ENCODE peak calls at places on chromosomes 7 and 10, in ten cellular contexts. Q is A549; Y is dorsolateral prefrontal cortex; B is heart right ventricle; R is ovary; J is left ventricle myocardium inferior; M is coronary artery; W is CD8-positive, alpha-beta T cell; O is HCT116; U is HL-60. P is an unnamed sample.
A peak's percentile ranks its signal among the peaks of the same experiment; 100 is the strongest.

GRCh38 chr10:75040576-75040975 is 70.9 kb upstream of the SAMD8 start:
- DNase-seq in Q (no peak), Y (no peak), B (no peak), R (no peak), J (no peak), M (peak; percentile 17), W (no peak), O (no peak), U (no peak), P (no peak)

GRCh38 chr7:158786898-158787297 is 42.4 kb downstream of the ESYT2 start:
- DNase-seq in Q (no peak), Y (no peak), B (no peak), R (no peak), J (no peak), M (no peak), W (no peak), O (no peak), U (no peak), P (no peak)

GRCh38 chr10:133230387-133231195 is 574 bp downstream of the UTF1 start:
- DNase-seq in Q (no peak), Y (no peak), B (peak; percentile 38), R (no peak), J (no peak), M (no peak), W (no peak), O (no peak), U (peak; percentile 75), P (no peak)

GRCh38 chr10:35517431-35518181 is 87.5 kb upstream of the GJD4 start:
- DNase-seq in Q (no peak), Y (no peak), B (no peak), R (no peak), J (no peak), M (no peak), W (no peak), O (no peak), U (no peak), P (peak; percentile 7)

GRCh38 chr10:109932391-109932790 is 9.1 kb upstream of the XPNPEP1 start:
- DNase-seq in Q (no peak), Y (no peak), B (no peak), R (no peak), J (no peak), M (no peak), W (no peak), O (no peak), U (no peak), P (no peak)

GRCh38 chr7:103685646-103686418 is 239.8 kb upstream of the SLC26A5 start:
- DNase-seq in Q (no peak), Y (no peak), B (no peak), R (no peak), J (no peak), M (no peak), W (no peak), O (no peak), U (no peak), P (no peak)

GRCh38 chr7:132446666-132447217 is 129.5 kb downstream of the PLXNA4 start:
- DNase-seq in Q (no peak), Y (no peak), B (no peak), R (no peak), J (no peak), M (no peak), W (no peak), O (no peak), U (no peak), P (no peak)

GRCh38 chr7:157427811-157428553 is 91.2 kb downstream of the DNAJB6 start:
- DNase-seq in Q (no peak), Y (no peak), B (no peak), R (no peak), J (peak; percentile 12), M (no peak), W (no peak), O (no peak), U (no peak), P (no peak)

GRCh38 chr7:105773030-105773460 is 103.4 kb downstream of the ATXN7L1 start:
- DNase-seq in Q (no peak), Y (no peak), B (no peak), R (no peak), J (no peak), M (no peak), W (no peak), O (no peak), U (no peak), P (no peak)

DNA sequence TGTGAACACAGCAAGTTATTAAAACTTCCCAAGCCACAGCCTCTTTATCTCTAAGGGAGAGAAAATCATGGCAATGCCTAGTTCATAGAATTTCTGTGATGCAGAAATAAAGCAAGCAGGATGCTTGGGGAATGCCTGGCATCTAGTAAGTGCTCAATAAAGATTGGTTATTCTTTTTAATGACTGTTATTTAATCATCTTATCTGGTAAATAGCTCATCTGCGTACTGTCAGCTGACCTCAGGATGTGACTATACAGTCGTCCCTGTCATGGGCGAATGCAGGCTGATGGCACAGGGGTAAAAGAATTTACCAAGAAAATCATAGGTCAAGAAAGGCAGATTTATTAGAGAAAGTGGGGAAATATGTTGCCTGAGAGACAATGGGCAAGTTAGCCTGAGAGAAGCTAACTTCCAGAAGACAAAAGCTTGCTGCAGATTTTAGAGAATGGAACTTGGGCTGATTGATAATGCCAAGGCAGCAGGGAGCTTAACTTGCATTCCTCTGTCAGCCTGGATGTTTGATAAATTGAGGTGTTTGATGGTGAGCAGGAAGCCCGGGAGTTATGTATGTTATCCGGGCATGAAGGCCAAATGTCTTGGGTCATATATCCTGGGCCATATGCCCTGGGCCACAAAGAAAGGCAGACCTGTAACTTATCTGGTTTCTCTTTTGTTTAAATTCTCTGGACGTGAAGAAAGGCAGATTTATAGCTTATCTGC is 126.0 kb downstream of the KCNMA1 start:
- DNase-seq in Q (no peak), Y (no peak), B (no peak), R (no peak), J (no peak), M (no peak), W (no peak), O (no peak), U (no peak), P (no peak)
- H3K27ac ChIP-seq in Q (peak overlapping the region; percentile 49), Y (no peak overlapping the region), B (no peak overlapping the region), R (no peak overlapping the region), J (no peak overlapping the region), M (no peak overlapping the region), W (no peak overlapping the region), O (no peak overlapping the region), U (no peak overlapping the region), P (no peak overlapping the region)

GRCh38 chr7:126303926-126304325 is 948.8 kb downstream of the GRM8 start:
- DNase-seq in Q (no peak), Y (no peak), B (no peak), R (no peak), J (no peak), M (no peak), W (no peak), O (no peak), U (no peak), P (no peak)

DNA sequence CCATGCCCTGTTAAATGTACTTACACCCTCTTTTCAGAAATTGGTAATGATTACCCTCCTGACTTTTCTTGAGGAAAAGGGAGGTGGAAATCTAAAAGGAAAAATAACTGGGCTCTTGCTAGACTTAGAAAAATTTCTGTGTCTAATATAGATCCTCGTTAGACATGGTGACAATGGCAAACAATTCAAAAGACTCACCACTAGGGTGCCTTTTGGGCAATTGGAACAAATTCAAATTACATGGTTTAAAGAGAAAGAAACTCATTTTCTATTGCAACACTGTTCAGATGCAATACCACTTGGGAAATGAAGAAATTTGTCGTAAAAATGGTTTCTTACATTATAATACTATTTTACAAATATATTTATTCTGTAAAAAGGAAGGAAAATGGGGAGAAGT is 950.1 kb downstream of the GRM8 start:
- DNase-seq in Q (no peak), Y (no peak), B (no peak), R (no peak), J (no peak), M (no peak), W (no peak), O (no peak), U (no peak), P (no peak)
- TF ChIP-seq CTCF in Q (no peak), Y (no peak), B (no peak), R (no peak), J (no peak), M (no peak), W (no peak), O (peak; percentile 34), U (no peak), P (no peak)

DNA sequence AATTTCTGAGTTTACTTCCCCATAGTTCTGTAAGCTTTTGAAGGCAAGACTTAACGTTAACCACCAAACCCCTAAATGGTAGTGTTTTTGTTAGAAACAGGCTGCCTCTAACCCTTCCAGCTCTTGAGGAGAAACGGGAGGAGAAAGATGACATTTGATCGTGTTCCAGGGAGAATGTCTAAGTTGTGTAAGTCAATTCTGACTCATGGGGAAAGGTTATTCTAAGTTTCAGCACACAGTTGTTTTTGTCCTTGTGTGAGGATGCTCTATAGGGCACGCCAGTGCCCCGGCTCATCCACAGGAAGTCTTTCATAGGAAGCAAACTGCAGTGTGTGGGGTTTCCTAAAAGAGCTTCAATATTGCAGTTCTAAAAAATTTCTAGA is 638.1 kb upstream of the IGFBP3 start:
- DNase-seq in Q (no peak), Y (no peak), B (no peak), R (no peak), J (no peak), M (no peak), W (no peak), O (no peak), U (no peak), P (no peak)
- H3K27ac ChIP-seq in Q (peak overlapping the region; percentile 55), Y (no peak overlapping the region), B (no peak overlapping the region), R (no peak overlapping the region), J (no peak overlapping the region), M (no peak overlapping the region), W (no peak overlapping the region), O (no peak overlapping the region), U (no peak overlapping the region), P (no peak overlapping the region)

GRCh38 chr10:61903184-61903990 is 1.9 kb downstream of the ARID5B start:
- DNase-seq in Q (peak; percentile 35), Y (peak; percentile 41), B (peak; percentile 67), R (peak; percentile 57), J (peak; percentile 48), M (peak; percentile 79), W (peak; percentile 54), O (peak; percentile 42), U (peak; percentile 20), P (peak; percentile 50)
- TF ChIP-seq CTCF in Q (peak; percentile 44), Y (no peak), B (peak; percentile 49), R (peak; percentile 8), J (peak; percentile 45), M (no peak), W (peak; percentile 22), O (peak; percentile 23), U (no peak), P (peak; percentile 52)

DNA sequence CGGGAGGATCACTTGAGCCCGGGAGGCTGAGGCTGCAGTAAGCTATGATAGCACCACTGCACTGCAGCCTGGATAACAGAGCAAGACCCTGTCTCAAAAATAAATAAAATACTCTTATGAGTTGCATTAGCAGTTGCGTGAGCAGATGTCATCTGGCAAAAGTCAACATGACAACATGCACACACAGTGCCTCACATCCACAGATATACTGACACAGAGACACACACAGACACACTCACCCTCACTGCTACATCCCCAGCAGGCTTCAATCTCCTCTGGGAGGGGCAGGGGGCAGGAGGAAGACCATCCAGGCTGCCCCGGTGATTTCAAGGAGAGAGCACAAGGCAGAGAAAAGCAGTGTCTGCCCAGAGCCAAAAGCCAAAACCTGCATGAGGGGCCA is 9.7 kb upstream of the ELN start:
- DNase-seq in Q (no peak), Y (no peak), B (no peak), R (no peak), J (no peak), M (no peak), W (no peak), O (no peak), U (no peak), P (no peak)
- H3K27ac ChIP-seq in Q (no peak overlapping the region), Y (no peak overlapping the region), B (no peak overlapping the region), R (no peak overlapping the region), J (no peak overlapping the region), M (no peak overlapping the region), W (no peak overlapping the region), O (no peak overlapping the region), U (no peak overlapping the region), P (no peak overlapping the region)

GRCh38 chr10:107865691-107866090 is 701.2 kb upstream of the SORCS1 start:
- DNase-seq in Q (no peak), Y (no peak), B (no peak), R (no peak), J (no peak), M (no peak), W (no peak), O (no peak), U (no peak), P (no peak)
- TF ChIP-seq CTCF in Q (no peak), Y (no peak), B (no peak), R (no peak), J (no peak), M (no peak), W (no peak), O (no peak), U (no peak), P (no peak)

P was measured in tibial nerve.